ENCODE peak calls at places on chromosome 9, in eight cellular contexts. U is breast epithelium, E is BE2C, I is IMR-90, F is pancreas, L is WERI-Rb-1, W is bronchial epithelial cell, D is foreskin fibroblast. O is an unnamed sample.

GRCh38 chr9:4866239-4866969 is 73.7 kb downstream of the RCL1 start:
- DNase-seq in U (no peak), E (no peak), I (peak), F (no peak), L (no peak), W (peak), D (no peak), O (no peak)

GRCh38 chr9:35517136-35517535 is 27.2 kb downstream of the RUSC2 start:
- DNase-seq in U (no peak), E (no peak), I (peak), F (no peak), L (no peak), W (no peak), D (no peak), O (peak)

GRCh38 chr9:89978185-89978584 is 373.4 kb downstream of the GADD45G start:
- DNase-seq in U (no peak), E (no peak), I (peak), F (peak), L (no peak), W (peak), D (no peak), O (peak)

GRCh38 chr9:88590558-88591146 is 55.7 kb downstream of the NXNL2 start:
- DNase-seq in U (no peak), E (peak), I (no peak), F (no peak), L (peak), W (no peak), D (no peak), O (no peak)

GRCh38 chr9:120353501-120353900 is 226.5 kb downstream of the CDK5RAP2 start:
- DNase-seq in U (no peak), E (no peak), I (peak), F (no peak), L (no peak), W (no peak), D (peak), O (peak)

GRCh38 chr9:121073038-121073437 is 1.7 kb upstream of the CNTRL start:
- DNase-seq in U (peak), E (no peak), I (peak), F (no peak), L (no peak), W (peak), D (peak), O (peak)

GRCh38 chr9:93577045-93577939 is 908 bp downstream of the PHF2 start:
- DNase-seq in U (peak), E (no peak), I (no peak), F (no peak), L (no peak), W (peak), D (no peak), O (peak)

GRCh38 chr9:27711241-27711640 is 138.0 kb upstream of the C9orf72 start:
- DNase-seq in U (no peak), E (no peak), I (no peak), F (no peak), L (no peak), W (no peak), D (no peak), O (no peak)

GRCh38 chr9:137515338-137515724 is 34.9 kb downstream of the PNPLA7 start:
- DNase-seq in U (no peak), E (no peak), I (no peak), F (no peak), L (no peak), W (no peak), D (no peak), O (no peak)

GRCh38 chr9:99427252-99427651 is 205.2 kb downstream of the SEC61B start:
- DNase-seq in U (no peak), E (no peak), I (no peak), F (no peak), L (no peak), W (no peak), D (no peak), O (no peak)

GRCh38 chr9:33187519-33188218 is 20.5 kb upstream of the B4GALT1 start:
- DNase-seq in U (no peak), E (no peak), I (peak), F (no peak), L (peak), W (no peak), D (peak), O (peak)

GRCh38 chr9:96085536-96086143 is 210.1 kb downstream of the ERCC6L2 start:
- DNase-seq in U (no peak), E (no peak), I (no peak), F (no peak), L (peak), W (no peak), D (no peak), O (no peak)

GRCh38 chr9:14156046-14156445 is 157.9 kb downstream of the NFIB start:
- DNase-seq in U (no peak), E (no peak), I (no peak), F (no peak), L (no peak), W (no peak), D (no peak), O (no peak)

GRCh38 chr9:104093162-104093561 is 947 bp upstream of the SMC2 start:
- DNase-seq in U (no peak), E (no peak), I (peak), F (no peak), L (peak), W (peak), D (no peak), O (no peak)

GRCh38 chr9:122128432-122129343 is 30.9 kb downstream of the NDUFA8 start:
- DNase-seq in U (no peak), E (no peak), I (no peak), F (no peak), L (no peak), W (no peak), D (no peak), O (no peak)

GRCh38 chr9:14347408-14348224 is 33.7 kb upstream of the NFIB start:
- DNase-seq in U (peak), E (no peak), I (no peak), F (peak), L (no peak), W (peak), D (no peak), O (peak)

GRCh38 chr9:6845881-6846280 is 88.1 kb downstream of the KDM4C start:
- DNase-seq in U (no peak), E (no peak), I (peak), F (no peak), L (no peak), W (no peak), D (no peak), O (peak)

GRCh38 chr9:10703139-10703538 is 90.3 kb upstream of the PTPRD start:
- DNase-seq in U (no peak), E (no peak), I (no peak), F (no peak), L (no peak), W (no peak), D (no peak), O (no peak)

GRCh38 chr9:123589666-123590239 is 233.8 kb downstream of the CRB2 start:
- DNase-seq in U (no peak), E (no peak), I (no peak), F (no peak), L (no peak), W (no peak), D (no peak), O (no peak)

GRCh38 chr9:123586140-123586735 is 230.2 kb downstream of the CRB2 start:
- DNase-seq in U (no peak), E (no peak), I (no peak), F (no peak), L (no peak), W (no peak), D (no peak), O (no peak)

GRCh38 chr9:123584202-123585176 is 228.5 kb downstream of the CRB2 start:
- DNase-seq in U (no peak), E (no peak), I (no peak), F (no peak), L (no peak), W (no peak), D (no peak), O (no peak)
- H3K4me3 ChIP-seq in U (no peak), E (no peak), I (no peak), F (no peak), L (no peak), W (no peak), D (no peak), O (no peak)

DNA sequence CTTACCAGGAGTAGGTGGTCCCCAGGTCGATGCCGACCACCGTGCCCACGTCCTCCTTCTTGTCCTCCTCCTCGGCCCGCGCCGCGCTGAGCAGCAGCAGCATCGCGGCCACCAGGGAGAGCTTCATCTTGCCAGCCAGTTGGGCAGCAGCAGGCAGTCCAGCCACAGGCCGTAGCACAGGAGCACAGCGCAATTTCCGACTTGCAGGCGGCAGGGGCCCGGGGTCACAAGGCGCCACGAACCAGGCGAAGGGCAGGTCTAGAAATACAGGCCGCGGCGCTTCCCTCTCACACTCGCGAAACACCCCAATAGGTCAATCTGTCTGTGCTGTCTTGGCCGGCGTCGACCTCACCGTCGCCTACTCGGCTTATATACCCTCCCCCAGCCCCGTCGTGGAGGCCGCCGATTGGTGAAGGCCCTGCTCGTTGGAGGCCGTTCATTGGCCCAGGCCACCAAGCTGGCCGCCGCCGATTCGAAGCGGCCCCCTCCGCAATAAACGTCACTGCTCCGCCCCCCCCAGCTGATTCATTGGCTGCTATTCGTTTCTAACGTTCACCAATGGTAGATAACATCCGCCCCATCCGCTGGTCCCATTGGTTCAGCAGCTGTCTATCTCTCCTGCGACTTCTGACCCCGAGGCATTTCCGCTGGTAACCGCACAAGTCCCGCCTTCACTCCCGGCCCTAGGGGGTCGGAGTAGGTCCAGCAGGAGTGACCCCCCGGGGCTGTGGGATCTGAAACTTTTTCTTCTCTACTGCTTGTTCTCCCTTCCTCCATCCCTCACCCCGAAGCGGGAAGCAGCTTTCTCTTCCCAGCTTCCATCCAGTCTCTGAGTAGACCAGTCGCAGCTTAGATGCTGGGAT is at the start of gene HSPA5:
- DNase-seq in U (peak), E (peak), I (peak), F (peak), L (peak), W (peak), D (peak), O (peak)
- TF ChIP-seq CTCF in U (peak), E (no peak), I (no peak), F (no peak), L (peak), W (peak), D (no peak), O (no peak)

GRCh38 chr9:29319727-29320513 is 1746.6 kb upstream of the C9orf72 start:
- DNase-seq in U (no peak), E (no peak), I (no peak), F (no peak), L (no peak), W (no peak), D (no peak), O (no peak)
- H3K4me3 ChIP-seq in U (no peak), E (no peak), I (no peak), F (no peak), L (no peak), W (no peak), D (no peak), O (no peak)

DNA sequence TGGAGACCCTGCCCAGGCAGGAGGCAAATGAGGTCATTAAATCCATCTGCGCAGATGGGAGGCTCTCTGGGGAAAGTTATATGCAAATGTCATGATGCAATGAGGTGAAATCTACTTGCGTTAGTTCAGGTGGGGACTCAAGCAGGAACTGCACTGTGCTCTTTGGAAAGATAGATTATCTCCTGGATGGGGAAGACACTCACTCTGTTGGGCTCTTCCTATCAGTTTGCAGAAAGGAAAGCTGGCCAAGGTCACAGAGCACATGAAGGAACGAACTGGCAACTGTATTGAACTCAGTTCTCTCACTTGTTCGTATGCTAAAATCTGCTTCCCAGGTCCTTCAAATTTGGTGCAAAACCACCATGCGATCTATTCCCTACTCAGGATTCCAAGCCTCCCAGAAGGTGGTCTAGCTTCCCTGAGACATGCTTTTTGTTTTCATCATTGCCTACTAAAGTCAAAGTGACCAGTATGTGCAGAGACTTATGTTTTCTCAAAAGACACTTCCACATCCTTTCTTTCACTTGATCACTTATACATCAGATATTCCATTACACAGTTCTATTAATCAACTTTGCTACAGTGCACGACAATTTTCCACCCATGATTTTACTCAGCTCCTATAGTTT is 241.9 kb downstream of the PAPPA start:
- DNase-seq in U (no peak), E (no peak), I (no peak), F (no peak), L (peak), W (no peak), D (no peak), O (no peak)
- TF ChIP-seq CTCF in U (no peak), E (no peak), I (no peak), F (no peak), L (no peak), W (no peak), D (no peak), O (no peak)

DNA sequence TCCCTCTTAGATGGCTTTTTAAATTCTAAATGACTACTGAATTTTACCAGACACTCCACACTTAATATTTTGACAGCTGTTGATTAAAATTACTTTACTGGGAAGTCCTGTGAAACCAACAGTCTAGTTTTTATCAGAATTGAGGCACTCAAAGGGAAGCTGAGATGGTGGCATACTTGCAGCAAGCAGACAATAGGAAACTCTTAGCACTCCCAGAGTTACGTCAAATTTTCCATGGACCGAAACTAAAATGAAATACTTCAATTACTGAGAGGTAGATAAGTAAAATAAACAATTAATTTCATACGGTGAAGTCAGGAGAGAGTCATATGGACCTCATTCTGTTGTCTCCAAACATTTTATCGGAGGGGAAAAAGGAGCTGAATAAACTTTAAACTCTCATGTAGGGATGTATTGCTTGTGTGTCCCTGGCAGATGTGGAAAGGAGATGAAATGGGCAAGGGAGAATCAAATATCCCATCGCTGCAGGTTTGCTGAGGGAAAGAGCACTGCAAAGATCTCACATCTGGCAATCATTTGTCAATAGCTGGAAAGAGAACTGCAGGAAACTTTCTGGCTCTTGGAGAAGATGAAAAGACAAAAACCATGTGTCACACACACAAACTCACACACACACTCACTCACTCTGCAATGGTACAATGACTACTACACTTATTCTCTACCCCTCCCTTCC is 189.4 kb downstream of the BNC2 start:
- DNase-seq in U (no peak), E (no peak), I (peak), F (no peak), L (no peak), W (no peak), D (peak), O (peak)
- H3K4me3 ChIP-seq in U (no peak), E (no peak), I (no peak), F (no peak), L (no peak), W (no peak), D (no peak), O (peak)

DNA sequence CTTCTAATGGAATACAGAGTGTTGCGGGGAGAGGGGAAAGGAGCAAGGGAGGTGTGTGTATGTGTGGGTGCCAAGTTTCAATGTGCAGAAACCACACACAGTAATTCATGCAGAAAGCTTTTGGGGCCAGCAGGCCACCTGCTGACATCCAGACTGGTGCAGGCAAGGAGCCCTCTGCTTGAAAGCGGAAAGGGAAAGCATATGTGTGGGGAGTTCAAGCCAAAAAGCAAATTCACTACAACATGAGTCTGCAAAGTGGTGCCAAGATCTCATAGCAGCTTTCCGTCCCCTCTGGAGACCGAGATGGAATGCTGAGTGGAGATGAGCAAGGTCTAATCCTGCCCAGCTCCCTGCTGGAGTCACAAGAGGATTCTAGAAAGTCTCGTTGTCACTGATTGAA is 159.7 kb upstream of the VLDLR start:
- DNase-seq in U (no peak), E (no peak), I (no peak), F (no peak), L (no peak), W (no peak), D (no peak), O (peak)
- TF ChIP-seq CTCF in U (no peak), E (no peak), I (no peak), F (no peak), L (no peak), W (no peak), D (no peak), O (no peak)

GRCh38 chr9:135993409-135993742 is 32.2 kb upstream of the UBAC1 start:
- DNase-seq in U (no peak), E (no peak), I (no peak), F (no peak), L (no peak), W (no peak), D (no peak), O (no peak)

GRCh38 chr9:135993840-135994776 is 32.9 kb upstream of the UBAC1 start:
- DNase-seq in U (no peak), E (peak), I (no peak), F (no peak), L (no peak), W (no peak), D (no peak), O (no peak)

GRCh38 chr9:135991771-135992170 is 30.6 kb upstream of the UBAC1 start:
- DNase-seq in U (no peak), E (no peak), I (no peak), F (no peak), L (no peak), W (no peak), D (no peak), O (no peak)

GRCh38 chr9:135990468-135991429 is 29.6 kb upstream of the UBAC1 start:
- DNase-seq in U (no peak), E (peak), I (peak), F (no peak), L (peak), W (peak), D (peak), O (peak)

GRCh38 chr9:135992486-135993408 is 31.6 kb upstream of the UBAC1 start:
- DNase-seq in U (peak), E (peak), I (peak), F (peak), L (peak), W (peak), D (peak), O (peak)
- H3K4me3 ChIP-seq in U (peak), E (peak), I (peak), F (no peak), L (peak), W (no peak), D (no peak), O (peak)

DNA sequence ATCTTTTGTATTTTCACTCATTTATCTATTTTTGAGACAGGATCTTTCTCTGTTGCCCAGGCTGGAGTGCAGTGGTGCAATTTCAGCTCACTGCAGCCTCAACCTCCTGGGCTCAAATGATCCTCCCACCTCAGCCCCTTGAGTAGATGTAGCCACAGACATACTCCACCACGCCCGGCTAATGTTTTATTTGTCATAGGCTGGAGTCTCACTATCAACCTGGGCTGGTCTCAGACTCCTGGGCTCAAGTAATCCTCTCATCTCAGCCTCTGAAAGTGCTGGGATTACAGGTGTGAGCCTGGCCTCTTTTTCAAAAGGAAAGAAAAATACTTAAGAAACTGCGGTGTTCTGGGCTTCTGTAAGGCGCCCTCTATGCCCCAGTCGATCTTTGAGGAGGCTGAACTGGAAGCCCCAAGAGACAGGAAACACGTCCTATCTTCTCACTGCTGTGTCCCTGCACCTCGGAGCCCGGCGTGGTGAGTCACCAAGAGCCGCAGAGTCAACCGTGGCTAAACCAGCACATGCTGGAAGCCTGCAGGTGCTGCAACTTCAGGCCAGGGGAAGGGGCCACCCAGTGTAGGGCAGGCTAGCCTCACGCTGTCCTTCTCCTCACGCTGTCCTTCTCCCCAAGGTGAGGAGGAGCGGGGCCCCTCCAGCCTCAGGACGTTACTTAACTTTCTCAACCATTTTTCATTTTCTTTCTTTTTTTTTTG is 15.2 kb upstream of the LHX3 start:
- DNase-seq in U (no peak), E (peak), I (peak), F (no peak), L (peak), W (peak), D (no peak), O (no peak)
- TF ChIP-seq CTCF in U (no peak), E (no peak), I (no peak), F (no peak), L (no peak), W (no peak), D (no peak), O (no peak)